ENCODE peak calls at places on chromosomes 13 and 19, in seven cellular contexts. Y is retinal pigment epithelial cell; E is heart left ventricle; Q is epithelial cell of esophagus; J is fibroblast of mammary gland; F is CD4-positive, alpha-beta T cell; V is cardiac fibroblast. I is an unnamed sample.
A peak's percentile ranks its signal among the peaks of the same experiment; 100 is the strongest.

GRCh38 chr19:17107546-17108452 is 32.2 kb downstream of the MYO9B start:
- DNase-seq in Y (peak; percentile 81), E (peak; percentile 84), Q (peak; percentile 100), J (peak; percentile 98), F (no peak), V (peak; percentile 99), I (no peak)

GRCh38 chr13:26872444-26873173 is 112.0 kb upstream of the GPR12 start:
- DNase-seq in Y (no peak), E (peak; percentile 61), Q (peak; percentile 45), J (peak; percentile 48), F (peak; percentile 14), V (peak; percentile 48), I (peak; percentile 24)

GRCh38 chr19:56403261-56403660 is 871 bp upstream of the ZNF583 start:
- DNase-seq in Y (no peak), E (no peak), Q (peak; percentile 4), J (no peak), F (no peak), V (peak; percentile 47), I (no peak)

GRCh38 chr13:109454167-109454917 is 332.0 kb downstream of the IRS2 start:
- DNase-seq in Y (peak; percentile 33), E (no peak), Q (no peak), J (no peak), F (no peak), V (peak; percentile 14), I (no peak)

GRCh38 chr19:48501961-48502719 is 9.5 kb downstream of the LMTK3 start:
- DNase-seq in Y (peak; percentile 36), E (no peak), Q (peak; percentile 99), J (peak; percentile 20), F (peak; percentile 68), V (peak; percentile 25), I (peak; percentile 50)

GRCh38 chr13:74771964-74772363 is 637.8 kb upstream of the KLF12 start:
- DNase-seq in Y (no peak), E (no peak), Q (peak; percentile 67), J (peak; percentile 90), F (no peak), V (peak; percentile 93), I (no peak)

GRCh38 chr13:103386341-103386740 is 320.1 kb upstream of the SLC10A2 start:
- DNase-seq in Y (no peak), E (peak; percentile 29), Q (peak; percentile 42), J (peak; percentile 17), F (no peak), V (peak; percentile 56), I (no peak)

GRCh38 chr13:47917022-47917574 is 84.0 kb downstream of the SUCLA2 start:
- DNase-seq in Y (no peak), E (no peak), Q (no peak), J (no peak), F (no peak), V (no peak), I (no peak)

GRCh38 chr19:33683881-33684549 is 62.3 kb downstream of the CHST8 start:
- DNase-seq in Y (no peak), E (peak; percentile 44), Q (peak; percentile 30), J (peak; percentile 7), F (no peak), V (peak; percentile 22), I (no peak)

GRCh38 chr13:74675185-74675584 is 541.0 kb upstream of the KLF12 start:
- DNase-seq in Y (peak; percentile 97), E (no peak), Q (peak; percentile 88), J (peak; percentile 36), F (no peak), V (peak; percentile 48), I (no peak)

GRCh38 chr19:27719034-27719433 is 1493.9 kb downstream of the UQCRFS1 start:
- DNase-seq in Y (no peak), E (no peak), Q (no peak), J (no peak), F (no peak), V (no peak), I (no peak)

GRCh38 chr13:31982540-31982939 is 49.0 kb upstream of the FRY start:
- DNase-seq in Y (peak; percentile 94), E (peak; percentile 85), Q (peak; percentile 92), J (peak; percentile 97), F (no peak), V (peak; percentile 98), I (no peak)

GRCh38 chr19:35327642-35328041 is 1.3 kb upstream of the CD22 start:
- DNase-seq in Y (no peak), E (no peak), Q (no peak), J (no peak), F (no peak), V (no peak), I (no peak)

GRCh38 chr13:50085063-50085462 is 69.8 kb downstream of the KCNRG start:
- DNase-seq in Y (no peak), E (no peak), Q (peak; percentile 49), J (peak; percentile 59), F (no peak), V (peak; percentile 74), I (no peak)

GRCh38 chr19:43626838-43627237 is 7.4 kb upstream of the ZNF428 start:
- DNase-seq in Y (no peak), E (no peak), Q (no peak), J (no peak), F (no peak), V (no peak), I (no peak)

GRCh38 chr19:36526581-36526980 is 1.5 kb downstream of the ZNF260 start:
- DNase-seq in Y (no peak), E (no peak), Q (peak; percentile 19), J (no peak), F (no peak), V (peak; percentile 39), I (no peak)

GRCh38 chr19:38826856-38827551 is 4.6 kb downstream of the ECH1 start:
- DNase-seq in Y (no peak), E (no peak), Q (no peak), J (no peak), F (no peak), V (no peak), I (no peak)

GRCh38 chr13:21458457-21458815 is 667 bp downstream of the ZDHHC20 start:
- DNase-seq in Y (no peak), E (peak; percentile 48), Q (peak; percentile 71), J (no peak), F (no peak), V (no peak), I (peak; percentile 19)

GRCh38 chr19:58385313-58386165 is 1.5 kb upstream of the RPS5 start:
- DNase-seq in Y (no peak), E (no peak), Q (no peak), J (no peak), F (no peak), V (no peak), I (no peak)

GRCh38 chr19:12545267-12545666 is 6.0 kb downstream of the ZNF564 start:
- DNase-seq in Y (peak; percentile 15), E (no peak), Q (no peak), J (no peak), F (no peak), V (no peak), I (no peak)

GRCh38 chr13:72555601-72556000 is 171.8 kb downstream of the MZT1 start:
- DNase-seq in Y (no peak), E (no peak), Q (peak; percentile 15), J (no peak), F (no peak), V (no peak), I (no peak)

GRCh38 chr13:110832205-110832479 is 82.7 kb downstream of the ANKRD10 start:
- DNase-seq in Y (no peak), E (no peak), Q (no peak), J (no peak), F (no peak), V (no peak), I (no peak)

GRCh38 chr19:47631681-47632446 is 22.9 kb downstream of the BICRA start:
- DNase-seq in Y (no peak), E (peak; percentile 60), Q (no peak), J (no peak), F (no peak), V (no peak), I (no peak)

GRCh38 chr19:6766357-6767080 is 716 bp downstream of the SH2D3A start:
- DNase-seq in Y (no peak), E (no peak), Q (peak; percentile 77), J (no peak), F (no peak), V (no peak), I (no peak)

GRCh38 chr19:41234512-41235208 is 15.6 kb downstream of the AXL start:
- DNase-seq in Y (no peak), E (no peak), Q (no peak), J (no peak), F (no peak), V (no peak), I (no peak)

GRCh38 chr13:94020833-94021232 is 458.6 kb downstream of the DCT start:
- DNase-seq in Y (peak; percentile 11), E (no peak), Q (peak; percentile 52), J (peak; percentile 79), F (no peak), V (peak; percentile 48), I (no peak)

GRCh38 chr13:42075517-42075916 is 27.1 kb downstream of the DGKH start:
- DNase-seq in Y (no peak), E (no peak), Q (peak; percentile 7), J (no peak), F (no peak), V (no peak), I (no peak)

GRCh38 chr13:42076309-42076713 is 27.9 kb downstream of the DGKH start:
- DNase-seq in Y (no peak), E (no peak), Q (peak; percentile 10), J (no peak), F (no peak), V (no peak), I (no peak)

GRCh38 chr13:42073683-42074082 is 25.2 kb downstream of the DGKH start:
- DNase-seq in Y (no peak), E (no peak), Q (no peak), J (no peak), F (no peak), V (peak; percentile 25), I (no peak)

GRCh38 chr13:42083138-42083770 is 34.8 kb downstream of the DGKH start:
- DNase-seq in Y (no peak), E (no peak), Q (no peak), J (no peak), F (no peak), V (no peak), I (no peak)

GRCh38 chr13:42078113-42078769 is 29.8 kb downstream of the DGKH start:
- DNase-seq in Y (no peak), E (peak; percentile 34), Q (no peak), J (no peak), F (no peak), V (no peak), I (no peak)
- TF ChIP-seq CTCF in Y (peak; percentile 8), E (no peak), Q (no peak), J (no peak), F (no peak), V (no peak), I (no peak)

GRCh38 chr13:36275190-36276002 is 22.2 kb downstream of the CCDC169 start:
- DNase-seq in Y (no peak), E (no peak), Q (peak; percentile 69), J (peak; percentile 83), F (no peak), V (peak; percentile 89), I (no peak)
- TF ChIP-seq CTCF in Y (peak; percentile 62), E (peak; percentile 53), Q (peak; percentile 50), J (peak; percentile 71), F (peak; percentile 47), V (peak; percentile 46), I (peak; percentile 42)

GRCh38 chr13:27977476-27978300 is 8.6 kb upstream of the CDX2 start:
- DNase-seq in Y (no peak), E (no peak), Q (no peak), J (peak; percentile 29), F (no peak), V (peak; percentile 22), I (no peak)
- TF ChIP-seq CTCF in Y (no peak), E (no peak), Q (no peak), J (no peak), F (no peak), V (no peak), I (no peak)

GRCh38 chr13:33575378-33575777 is 242.6 kb upstream of the RFC3 start:
- DNase-seq in Y (no peak), E (no peak), Q (no peak), J (no peak), F (no peak), V (no peak), I (no peak)
- TF ChIP-seq CTCF in Y (no peak), E (no peak), Q (no peak), J (no peak), F (no peak), V (no peak), I (no peak)